ENCODE peak calls at places on chromosomes 11 and 22, in seven cellular contexts. One of them, this sample, is unnamed.

GRCh38 chr22:48237466-48237865 is 1475.0 kb downstream of the TBC1D22A start:
- DNase-seq in tibial artery: no peak
- DNase-seq in IMR-90: no peak
- DNase-seq in cardiac fibroblast: no peak
- DNase-seq in Calu3: no peak
- DNase-seq in kidney: no peak
- DNase-seq in PC-3: no peak
- DNase-seq in this sample: no peak

GRCh38 chr11:76175731-76176303 is 30.5 kb downstream of the WNT11 start:
- DNase-seq in tibial artery: no peak
- DNase-seq in Calu3: no peak
- DNase-seq in PC-3: no peak
- DNase-seq in kidney: no peak
- DNase-seq in IMR-90: no peak
- DNase-seq in cardiac fibroblast: no peak
- DNase-seq in this sample: no peak

GRCh38 chr11:66417000-66417399 is 3.8 kb upstream of the NPAS4 start:
- DNase-seq in kidney: no peak
- DNase-seq in PC-3: no peak
- DNase-seq in tibial artery: no peak
- DNase-seq in Calu3: no peak
- DNase-seq in IMR-90: no peak
- DNase-seq in cardiac fibroblast: no peak
- DNase-seq in this sample: no peak

GRCh38 chr11:13761712-13762111 is 93.2 kb downstream of the FAR1 start:
- DNase-seq in IMR-90: peak
- DNase-seq in PC-3: no peak
- DNase-seq in kidney: no peak
- DNase-seq in Calu3: no peak
- DNase-seq in tibial artery: no peak
- DNase-seq in cardiac fibroblast: peak
- DNase-seq in this sample: no peak

GRCh38 chr11:96050435-96051182 is 126.7 kb upstream of the MTMR2 start:
- DNase-seq in PC-3: peak
- DNase-seq in kidney: no peak
- DNase-seq in IMR-90: peak
- DNase-seq in tibial artery: no peak
- DNase-seq in cardiac fibroblast: peak
- DNase-seq in Calu3: peak
- DNase-seq in this sample: no peak

GRCh38 chr22:27461470-27461869 is 340.1 kb downstream of the MN1 start:
- DNase-seq in Calu3: peak
- DNase-seq in IMR-90: peak
- DNase-seq in cardiac fibroblast: peak
- DNase-seq in PC-3: peak
- DNase-seq in kidney: no peak
- DNase-seq in tibial artery: no peak
- DNase-seq in this sample: peak

GRCh38 chr11:65945430-65945911 is at the start of gene TSGA10IP:
- DNase-seq in cardiac fibroblast: no peak
- DNase-seq in kidney: peak
- DNase-seq in Calu3: no peak
- DNase-seq in IMR-90: no peak
- DNase-seq in tibial artery: no peak
- DNase-seq in PC-3: no peak
- DNase-seq in this sample: no peak

GRCh38 chr11:43547411-43547718 is 133.2 kb upstream of the HSD17B12 start:
- DNase-seq in Calu3: no peak
- DNase-seq in IMR-90: no peak
- DNase-seq in kidney: peak
- DNase-seq in PC-3: no peak
- DNase-seq in cardiac fibroblast: peak
- DNase-seq in tibial artery: no peak
- DNase-seq in this sample: no peak

GRCh38 chr22:39522567-39523300 is 2.4 kb downstream of the ATF4 start:
- DNase-seq in kidney: peak
- DNase-seq in tibial artery: peak
- DNase-seq in PC-3: peak
- DNase-seq in cardiac fibroblast: peak
- DNase-seq in Calu3: peak
- DNase-seq in IMR-90: peak
- DNase-seq in this sample: peak

GRCh38 chr11:70074701-70075100 is 3.4 kb upstream of the ANO1 start:
- DNase-seq in kidney: peak
- DNase-seq in IMR-90: no peak
- DNase-seq in PC-3: no peak
- DNase-seq in Calu3: no peak
- DNase-seq in cardiac fibroblast: no peak
- DNase-seq in tibial artery: no peak
- DNase-seq in this sample: no peak

GRCh38 chr22:19238900-19239299 is 52.6 kb downstream of the CLTCL1 start:
- DNase-seq in tibial artery: no peak
- DNase-seq in cardiac fibroblast: peak
- DNase-seq in kidney: no peak
- DNase-seq in PC-3: no peak
- DNase-seq in IMR-90: no peak
- DNase-seq in Calu3: no peak
- DNase-seq in this sample: no peak

GRCh38 chr11:1875093-1875785 is 16.5 kb downstream of the PRR33 start:
- DNase-seq in IMR-90: no peak
- DNase-seq in tibial artery: peak
- DNase-seq in Calu3: no peak
- DNase-seq in kidney: peak
- DNase-seq in PC-3: no peak
- DNase-seq in cardiac fibroblast: no peak
- DNase-seq in this sample: peak

GRCh38 chr11:34182921-34183685 is 77.7 kb downstream of the NAT10 start:
- DNase-seq in cardiac fibroblast: no peak
- DNase-seq in PC-3: no peak
- DNase-seq in tibial artery: no peak
- DNase-seq in Calu3: no peak
- DNase-seq in kidney: peak
- DNase-seq in IMR-90: no peak
- DNase-seq in this sample: no peak

GRCh38 chr11:63553759-63554158 is 9.4 kb downstream of the PLAAT2 start:
- DNase-seq in Calu3: no peak
- DNase-seq in kidney: no peak
- DNase-seq in cardiac fibroblast: peak
- DNase-seq in tibial artery: no peak
- DNase-seq in IMR-90: no peak
- DNase-seq in PC-3: peak
- DNase-seq in this sample: no peak

GRCh38 chr11:110355011-110355744 is 58.8 kb upstream of the RDX start:
- DNase-seq in kidney: no peak
- DNase-seq in tibial artery: no peak
- DNase-seq in IMR-90: no peak
- DNase-seq in Calu3: no peak
- DNase-seq in cardiac fibroblast: no peak
- DNase-seq in PC-3: no peak
- DNase-seq in this sample: no peak

GRCh38 chr11:1281326-1281973 is 28.0 kb downstream of the TOLLIP start:
- DNase-seq in tibial artery: no peak
- DNase-seq in cardiac fibroblast: no peak
- DNase-seq in kidney: peak
- DNase-seq in PC-3: no peak
- DNase-seq in IMR-90: no peak
- DNase-seq in Calu3: no peak
- DNase-seq in this sample: no peak

GRCh38 chr11:126793596-126793995 is 207.0 kb downstream of the KIRREL3 start:
- DNase-seq in IMR-90: no peak
- DNase-seq in cardiac fibroblast: peak
- DNase-seq in PC-3: no peak
- DNase-seq in tibial artery: no peak
- DNase-seq in Calu3: no peak
- DNase-seq in kidney: no peak
- DNase-seq in this sample: no peak

GRCh38 chr22:43014062-43014875 is 680 bp downstream of the PACSIN2 start:
- DNase-seq in tibial artery: peak
- DNase-seq in PC-3: peak
- DNase-seq in kidney: peak
- DNase-seq in Calu3: peak
- DNase-seq in IMR-90: no peak
- DNase-seq in cardiac fibroblast: peak
- DNase-seq in this sample: no peak

GRCh38 chr22:47805394-47805935 is 1043.0 kb downstream of the TBC1D22A start:
- DNase-seq in kidney: no peak
- DNase-seq in PC-3: no peak
- DNase-seq in tibial artery: no peak
- DNase-seq in IMR-90: no peak
- DNase-seq in Calu3: no peak
- DNase-seq in cardiac fibroblast: no peak
- DNase-seq in this sample: no peak

GRCh38 chr11:46894506-46894905 is 23.8 kb downstream of the LRP4 start:
- DNase-seq in tibial artery: no peak
- DNase-seq in cardiac fibroblast: no peak
- DNase-seq in Calu3: no peak
- DNase-seq in kidney: no peak
- DNase-seq in IMR-90: no peak
- DNase-seq in PC-3: no peak
- DNase-seq in this sample: no peak

GRCh38 chr22:39592104-39593060 is 21.8 kb downstream of the CACNA1I start:
- DNase-seq in PC-3: peak
- DNase-seq in Calu3: peak
- DNase-seq in IMR-90: peak
- DNase-seq in cardiac fibroblast: peak
- DNase-seq in kidney: peak
- DNase-seq in tibial artery: no peak
- DNase-seq in this sample: peak

GRCh38 chr11:115741376-115741775 is 237.2 kb upstream of the CADM1 start:
- DNase-seq in tibial artery: no peak
- DNase-seq in Calu3: no peak
- DNase-seq in cardiac fibroblast: no peak
- DNase-seq in kidney: no peak
- DNase-seq in IMR-90: no peak
- DNase-seq in PC-3: no peak
- DNase-seq in this sample: no peak

GRCh38 chr11:92125316-92125715 is 99.3 kb upstream of the FAT3 start:
- DNase-seq in kidney: no peak
- DNase-seq in PC-3: no peak
- DNase-seq in tibial artery: no peak
- DNase-seq in Calu3: no peak
- DNase-seq in cardiac fibroblast: no peak
- DNase-seq in IMR-90: no peak
- DNase-seq in this sample: no peak

GRCh38 chr11:133934599-133935550 is 21.9 kb downstream of the IGSF9B start:
- DNase-seq in PC-3: peak
- DNase-seq in IMR-90: peak
- DNase-seq in kidney: no peak
- DNase-seq in tibial artery: no peak
- DNase-seq in cardiac fibroblast: peak
- DNase-seq in Calu3: peak
- DNase-seq in this sample: peak

GRCh38 chr11:82718307-82718706 is 15.4 kb downstream of the FAM181B start:
- DNase-seq in IMR-90: peak
- DNase-seq in PC-3: peak
- DNase-seq in kidney: no peak
- DNase-seq in cardiac fibroblast: peak
- DNase-seq in Calu3: peak
- DNase-seq in tibial artery: no peak
- DNase-seq in this sample: peak

DNA sequence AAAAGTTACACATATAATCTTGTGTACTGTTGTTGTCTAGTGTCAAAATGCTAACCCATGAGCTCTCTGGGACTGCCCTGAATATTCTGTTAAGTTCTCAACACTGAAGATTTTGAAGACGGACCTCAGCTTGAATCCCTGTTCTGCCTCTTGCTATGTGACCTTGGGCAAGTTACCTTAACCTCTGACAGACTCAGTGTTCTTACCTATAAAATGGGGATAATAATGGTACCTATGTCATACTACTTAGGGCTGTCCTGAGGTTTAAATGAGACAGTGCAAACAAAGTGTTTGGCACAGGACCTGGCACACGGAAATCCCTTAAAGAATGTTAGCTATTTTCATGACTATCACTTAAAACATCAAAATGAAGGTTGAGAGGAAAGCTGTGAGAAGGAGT is 11.3 kb downstream of the TMEM218 start:
- DNase-seq in kidney: no peak
- DNase-seq in cardiac fibroblast: no peak
- DNase-seq in Calu3: no peak
- DNase-seq in tibial artery: no peak
- DNase-seq in IMR-90: no peak
- DNase-seq in PC-3: no peak
- DNase-seq in this sample: no peak
- TF ChIP-seq CTCF in kidney: no peak
- TF ChIP-seq CTCF in cardiac fibroblast: no peak
- TF ChIP-seq CTCF in Calu3: no peak
- TF ChIP-seq CTCF in tibial artery: no peak
- TF ChIP-seq CTCF in IMR-90: no peak
- TF ChIP-seq CTCF in PC-3: no peak
- TF ChIP-seq CTCF in this sample: no peak

DNA sequence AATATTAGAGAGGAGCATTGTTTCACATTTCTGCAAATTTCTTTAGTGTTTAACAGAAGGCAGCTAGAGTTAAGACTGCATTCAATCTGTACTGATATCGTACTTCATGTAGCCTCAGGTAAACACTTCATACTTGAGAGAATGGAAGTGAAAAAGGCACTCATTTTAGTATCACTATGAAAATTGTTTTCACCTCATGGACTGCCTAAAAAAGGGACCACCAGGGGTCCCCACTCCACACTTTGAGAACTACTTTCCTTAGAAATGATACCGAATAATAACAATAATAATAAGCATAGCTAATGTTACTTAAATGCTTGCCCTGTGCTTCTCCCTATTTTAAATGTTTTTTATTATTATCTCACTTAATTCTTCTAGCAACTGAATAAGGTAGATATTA is 95.1 kb downstream of the BLID start:
- DNase-seq in IMR-90: peak
- DNase-seq in kidney: no peak
- DNase-seq in Calu3: no peak
- DNase-seq in PC-3: peak
- DNase-seq in tibial artery: no peak
- DNase-seq in cardiac fibroblast: peak
- DNase-seq in this sample: peak
- TF ChIP-seq CTCF in IMR-90: peak
- TF ChIP-seq CTCF in kidney: no peak
- TF ChIP-seq CTCF in Calu3: no peak
- TF ChIP-seq CTCF in PC-3: peak
- TF ChIP-seq CTCF in tibial artery: peak
- TF ChIP-seq CTCF in cardiac fibroblast: peak
- TF ChIP-seq CTCF in this sample: no peak

GRCh38 chr11:83801799-83802198 is 515.6 kb upstream of the CCDC90B start:
- DNase-seq in Calu3: no peak
- DNase-seq in PC-3: peak
- DNase-seq in tibial artery: no peak
- DNase-seq in kidney: no peak
- DNase-seq in IMR-90: no peak
- DNase-seq in cardiac fibroblast: no peak
- DNase-seq in this sample: peak
- TF ChIP-seq CTCF in Calu3: no peak
- TF ChIP-seq CTCF in PC-3: peak
- TF ChIP-seq CTCF in tibial artery: no peak
- TF ChIP-seq CTCF in kidney: peak
- TF ChIP-seq CTCF in IMR-90: no peak
- TF ChIP-seq CTCF in cardiac fibroblast: peak
- TF ChIP-seq CTCF in this sample: no peak

DNA sequence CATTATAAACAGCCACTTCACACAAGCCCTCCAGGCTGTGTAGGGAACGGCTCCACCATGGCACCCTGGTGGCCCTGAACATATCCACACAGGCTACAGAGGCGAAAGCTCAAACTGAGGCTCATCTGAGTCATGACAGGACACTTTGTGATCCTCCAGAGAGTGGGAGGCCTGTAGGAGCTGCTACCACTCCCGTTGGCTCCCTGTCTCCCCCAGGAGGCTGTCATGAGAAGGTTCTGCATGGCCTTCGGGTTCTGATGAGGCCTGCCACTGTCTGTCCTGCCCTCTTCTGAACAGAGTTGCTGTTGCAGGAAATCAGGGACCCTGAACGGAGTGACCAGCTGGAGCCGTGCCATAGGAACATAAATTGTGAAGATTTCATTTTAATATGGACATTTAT is 23.8 kb upstream of the ALDH3B2 start:
- DNase-seq in tibial artery: no peak
- DNase-seq in Calu3: no peak
- DNase-seq in PC-3: no peak
- DNase-seq in cardiac fibroblast: no peak
- DNase-seq in IMR-90: no peak
- DNase-seq in kidney: no peak
- DNase-seq in this sample: peak
- TF ChIP-seq CTCF in tibial artery: no peak
- TF ChIP-seq CTCF in Calu3: no peak
- TF ChIP-seq CTCF in PC-3: peak
- TF ChIP-seq CTCF in cardiac fibroblast: peak
- TF ChIP-seq CTCF in IMR-90: no peak
- TF ChIP-seq CTCF in kidney: no peak
- TF ChIP-seq CTCF in this sample: no peak